ENCODE peak calls at places on chromosomes 2 and 18, in five cellular contexts. T is fibroblast of mammary gland, G is Peyer's patch, R is AG04450, Q is HL-60. J is an unnamed sample.

GRCh38 chr18:59915606-59916005 is 15.8 kb downstream of the PMAIP1 start:
- DNase-seq in T (peak; percentile 65), G (no peak), R (no peak), Q (no peak), J (no peak)

GRCh38 chr2:169222665-169223064 is 139.7 kb downstream of the LRP2 start:
- DNase-seq in T (no peak), G (no peak), R (no peak), Q (no peak), J (no peak)

GRCh38 chr2:191351298-191351697 is 106.1 kb downstream of the MYO1B start:
- DNase-seq in T (peak; percentile 34), G (no peak), R (no peak), Q (no peak), J (no peak)

GRCh38 chr2:126778561-126779285 is 120.0 kb upstream of the TEX51 start:
- DNase-seq in T (no peak), G (no peak), R (no peak), Q (no peak), J (no peak)

GRCh38 chr2:67626656-67627055 is 229.5 kb downstream of the ETAA1 start:
- DNase-seq in T (peak; percentile 76), G (no peak), R (no peak), Q (no peak), J (no peak)

GRCh38 chr2:6764968-6765723 is 100.6 kb downstream of the CMPK2 start:
- DNase-seq in T (no peak), G (no peak), R (no peak), Q (no peak), J (no peak)

GRCh38 chr2:20355131-20355530 is 4.5 kb upstream of the PUM2 start:
- DNase-seq in T (peak; percentile 67), G (no peak), R (no peak), Q (no peak), J (no peak)

GRCh38 chr18:36579311-36579710 is 249.5 kb downstream of the TPGS2 start:
- DNase-seq in T (no peak), G (no peak), R (no peak), Q (no peak), J (no peak)

GRCh38 chr18:60892855-60893254 is 440.4 kb upstream of the CDH20 start:
- DNase-seq in T (peak; percentile 73), G (no peak), R (no peak), Q (peak; percentile 18), J (peak; percentile 79)

GRCh38 chr2:11652141-11652540 is 17.9 kb downstream of the NTSR2 start:
- DNase-seq in T (no peak), G (no peak), R (no peak), Q (no peak), J (no peak)

GRCh38 chr2:11644293-11644692 is 25.7 kb downstream of the NTSR2 start:
- DNase-seq in T (no peak), G (no peak), R (no peak), Q (no peak), J (no peak)

GRCh38 chr2:11649093-11649492 is 20.9 kb downstream of the NTSR2 start:
- DNase-seq in T (no peak), G (no peak), R (no peak), Q (no peak), J (no peak)

GRCh38 chr2:11646530-11646929 is 23.5 kb downstream of the NTSR2 start:
- DNase-seq in T (no peak), G (no peak), R (no peak), Q (no peak), J (no peak)

DNA sequence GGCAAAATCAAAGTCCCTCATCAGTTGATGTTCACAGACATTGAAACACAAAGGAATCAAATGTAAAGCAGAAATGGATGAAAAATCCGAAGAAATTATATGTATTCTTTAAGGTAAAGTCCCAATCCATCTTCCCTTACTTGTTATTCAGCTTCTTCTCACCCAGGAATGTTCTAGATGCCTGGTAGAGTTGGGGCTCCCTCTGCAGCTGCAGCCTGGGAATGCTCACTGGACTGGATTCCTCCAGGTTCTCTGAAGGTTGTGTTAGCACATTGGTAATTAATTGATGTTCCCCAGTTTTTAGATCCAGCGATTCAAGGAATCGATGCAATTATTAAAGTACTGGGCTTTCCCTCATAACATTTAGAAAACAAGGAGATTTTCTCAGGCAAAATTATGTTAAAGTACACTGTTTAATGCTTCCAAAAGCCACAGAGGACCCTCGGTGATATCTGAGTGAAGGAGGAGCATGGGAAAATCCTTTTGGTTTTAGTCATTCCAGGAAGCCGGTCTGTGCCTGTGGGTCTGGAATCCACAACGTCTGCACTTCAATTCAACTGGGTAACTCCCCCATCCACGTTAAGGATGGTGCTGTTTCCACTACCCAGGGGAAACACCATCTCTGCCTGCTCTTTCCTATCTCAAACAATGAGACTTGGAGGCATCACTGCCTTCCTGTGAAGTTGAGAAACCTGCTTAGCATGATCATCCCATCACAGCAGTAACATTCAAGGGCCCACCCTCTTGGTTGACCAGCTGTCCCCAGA is 22.0 kb downstream of the NTSR2 start:
- DNase-seq in T (peak; percentile 7), G (no peak), R (no peak), Q (no peak), J (no peak)
- TF ChIP-seq CTCF in T (peak; percentile 32), G (no peak), R (peak; percentile 47), Q (no peak), J (peak; percentile 57)

DNA sequence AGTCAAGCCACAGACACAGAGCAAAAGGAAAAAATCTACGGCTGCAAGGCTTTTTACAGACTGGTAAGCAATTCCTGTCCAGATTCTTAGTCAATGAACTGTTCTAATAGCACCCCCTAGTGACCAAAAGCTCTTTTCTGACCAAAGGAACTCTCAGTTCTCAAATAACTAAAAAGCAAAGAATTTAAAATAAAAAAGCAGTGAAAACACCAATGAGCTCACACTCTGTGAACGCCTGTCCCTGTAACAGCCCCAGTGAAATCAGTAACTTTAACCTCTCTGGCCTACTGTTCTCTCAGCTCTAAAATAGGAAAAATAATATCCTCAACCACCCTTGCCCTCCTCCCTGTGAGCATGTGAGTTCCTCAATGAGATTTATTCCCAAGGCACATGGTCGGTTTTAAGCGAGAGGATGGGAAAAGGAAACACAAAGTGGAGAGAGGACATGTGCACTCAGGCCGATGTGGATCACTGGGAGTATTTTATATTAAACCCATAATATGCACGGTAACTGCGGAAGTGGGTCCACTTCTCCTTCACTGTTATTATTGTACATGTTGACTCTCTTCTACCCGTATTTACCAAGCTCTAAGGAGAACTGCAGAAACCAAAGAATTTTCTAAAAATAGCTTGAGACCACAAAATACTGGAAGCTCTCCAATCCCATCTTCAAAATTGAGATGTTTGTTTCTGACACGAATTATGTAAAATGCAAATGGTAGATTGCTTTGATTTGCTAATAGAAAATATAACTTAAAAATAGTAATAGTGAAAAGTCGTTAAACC is 128.5 kb downstream of the STK39 start:
- DNase-seq in T (peak; percentile 78), G (no peak), R (peak; percentile 54), Q (peak; percentile 57), J (peak; percentile 38)
- H3K4me3 ChIP-seq in T (no peak overlapping the region), G (no peak overlapping the region), R (no peak overlapping the region), Q (no peak overlapping the region), J (no peak overlapping the region)

GRCh38 chr18:47549141-47549540 is 297.7 kb upstream of the SKOR2 start:
- DNase-seq in T (no peak), G (no peak), R (no peak), Q (no peak), J (no peak)

GRCh38 chr18:47547539-47548202 is 296.2 kb upstream of the SKOR2 start:
- DNase-seq in T (no peak), G (no peak), R (no peak), Q (no peak), J (no peak)

GRCh38 chr18:47550611-47551010 is 299.2 kb upstream of the SKOR2 start:
- DNase-seq in T (no peak), G (no peak), R (no peak), Q (no peak), J (no peak)

GRCh38 chr18:47545613-47546012 is 294.2 kb upstream of the SKOR2 start:
- DNase-seq in T (no peak), G (no peak), R (no peak), Q (no peak), J (no peak)
- TF ChIP-seq CTCF in T (no peak), G (peak; percentile 6), R (no peak), Q (no peak), J (no peak)

DNA sequence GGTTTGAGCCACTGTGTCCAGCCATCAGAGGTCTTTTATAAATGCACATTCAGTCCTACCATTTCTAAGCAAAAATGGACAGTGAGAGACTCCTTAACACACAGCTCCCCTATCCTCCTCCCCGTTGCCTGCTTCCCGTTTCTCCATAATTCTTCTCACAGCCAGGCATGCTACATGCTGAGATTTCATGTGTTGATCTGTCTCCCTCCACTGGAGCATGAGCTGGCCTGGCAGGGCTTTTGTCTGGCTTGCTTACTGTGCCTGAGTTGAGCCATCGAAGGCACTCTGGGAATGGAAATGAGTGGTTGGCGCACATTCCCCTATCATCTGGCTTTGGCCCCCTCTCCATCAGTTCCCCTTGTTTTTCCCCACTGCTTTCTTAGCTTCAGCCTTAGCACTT is 413.5 kb downstream of the PTPRM start:
- DNase-seq in T (peak; percentile 10), G (no peak), R (no peak), Q (no peak), J (no peak)
- H3K4me3 ChIP-seq in T (no peak overlapping the region), G (no peak overlapping the region), R (no peak overlapping the region), Q (no peak overlapping the region), J (no peak overlapping the region)

GRCh38 chr2:112157472-112157871 is 19.3 kb downstream of the FBLN7 start:
- DNase-seq in T (no peak), G (no peak), R (no peak), Q (no peak), J (no peak)
- TF ChIP-seq CTCF in T (no peak), G (no peak), R (no peak), Q (no peak), J (no peak)

GRCh38 chr2:189305291-189305943 is 125.9 kb upstream of the COL5A2 start:
- DNase-seq in T (peak; percentile 84), G (no peak), R (no peak), Q (no peak), J (no peak)
- H3K4me3 ChIP-seq in T (no peak overlapping the region), G (no peak overlapping the region), R (no peak overlapping the region), Q (no peak overlapping the region), J (no peak overlapping the region)

GRCh38 chr2:190121971-190122370 is 59.4 kb upstream of the MSTN start:
- DNase-seq in T (peak; percentile 44), G (no peak), R (no peak), Q (no peak), J (no peak)
- TF ChIP-seq CTCF in T (peak; percentile 56), G (peak; percentile 51), R (peak; percentile 55), Q (no peak), J (peak; percentile 44)

J was measured in retinal pigment epithelial cell.